ENCODE peak calls at places on chromosomes 3 and 15, in seven cellular contexts. W, H, I, J, K, V and F are unnamed samples.

GRCh38 chr15:96268421-96269204 is 61.9 kb upstream of the NR2F2 start:
- DNase-seq in W (peak; percentile 66), H (no peak), I (no peak), J (no peak), K (no peak), V (no peak), F (no peak)

GRCh38 chr3:161252143-161252542 is 31.0 kb downstream of the NMD3 start:
- DNase-seq in W (no peak), H (no peak), I (no peak), J (no peak), K (no peak), V (no peak), F (no peak)

GRCh38 chr15:40693904-40694705 is 869 bp upstream of the RAD51 start:
- DNase-seq in W (no peak), H (no peak), I (no peak), J (no peak), K (no peak), V (peak; percentile 6), F (peak; percentile 47)

GRCh38 chr3:154571827-154572226 is 141.8 kb upstream of the GPR149 start:
- DNase-seq in W (no peak), H (no peak), I (no peak), J (no peak), K (no peak), V (no peak), F (no peak)

GRCh38 chr3:159432721-159433300 is 555.8 kb upstream of the IL12A start:
- DNase-seq in W (peak; percentile 3), H (no peak), I (no peak), J (no peak), K (no peak), V (no peak), F (no peak)

GRCh38 chr15:73741401-73741836 is 11.7 kb downstream of the INSYN1 start:
- DNase-seq in W (no peak), H (no peak), I (no peak), J (peak; percentile 12), K (no peak), V (no peak), F (no peak)

GRCh38 chr3:185176756-185177359 is 24.0 kb upstream of the C3orf70 start:
- DNase-seq in W (peak; percentile 40), H (no peak), I (no peak), J (no peak), K (peak; percentile 33), V (peak; percentile 36), F (peak; percentile 10)

GRCh38 chr3:30538787-30539186 is 67.6 kb upstream of the TGFBR2 start:
- DNase-seq in W (peak; percentile 94), H (no peak), I (no peak), J (no peak), K (no peak), V (no peak), F (no peak)

GRCh38 chr3:139930201-139930600 is 4.8 kb upstream of the CLSTN2 start:
- DNase-seq in W (no peak), H (no peak), I (no peak), J (no peak), K (no peak), V (no peak), F (no peak)

DNA sequence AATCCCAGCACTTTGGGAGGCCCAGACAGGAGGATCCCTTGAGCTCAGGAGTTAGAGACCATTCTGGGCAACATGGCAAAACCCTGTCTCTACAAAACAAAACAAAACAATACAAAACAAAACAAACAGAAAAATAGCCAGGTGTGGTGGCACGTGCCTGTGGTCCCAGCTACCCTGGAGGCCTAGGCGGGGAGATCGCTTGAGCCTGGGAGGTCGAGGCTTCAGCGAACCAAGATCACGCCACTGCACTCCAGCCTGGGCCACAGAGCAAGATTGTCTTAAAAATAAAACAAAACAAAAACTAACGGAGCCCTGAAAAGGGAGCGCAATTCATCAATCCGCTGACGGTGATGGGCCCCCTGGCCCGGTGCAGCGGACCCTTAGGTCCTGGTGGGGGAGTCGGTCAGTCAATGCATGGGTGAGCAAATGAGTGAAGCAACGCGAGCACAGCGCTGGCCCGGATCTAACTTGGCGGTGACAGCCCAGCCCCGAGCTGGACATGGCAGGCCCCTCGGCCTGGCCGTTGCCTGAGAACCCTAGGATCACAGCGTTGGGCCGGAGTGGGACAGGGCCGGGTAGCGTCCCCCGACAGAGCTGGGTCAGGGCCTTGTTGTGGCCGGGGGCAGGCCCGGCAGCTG is 52.4 kb upstream of the BLM start:
- DNase-seq in W (peak; percentile 31), H (no peak), I (peak; percentile 39), J (peak; percentile 55), K (peak; percentile 31), V (peak; percentile 41), F (peak; percentile 71)
- H3K4me1 ChIP-seq in W (peaks cover 18% of the 10 kb centered on the region), H (no peaks in the 10 kb centered on the region), I (no peaks in the 10 kb centered on the region), J (no peaks in the 10 kb centered on the region), K (peaks cover 7% of the 10 kb centered on the region), V (peaks cover 39% of the 10 kb centered on the region), F (peaks cover 37% of the 10 kb centered on the region)

DNA sequence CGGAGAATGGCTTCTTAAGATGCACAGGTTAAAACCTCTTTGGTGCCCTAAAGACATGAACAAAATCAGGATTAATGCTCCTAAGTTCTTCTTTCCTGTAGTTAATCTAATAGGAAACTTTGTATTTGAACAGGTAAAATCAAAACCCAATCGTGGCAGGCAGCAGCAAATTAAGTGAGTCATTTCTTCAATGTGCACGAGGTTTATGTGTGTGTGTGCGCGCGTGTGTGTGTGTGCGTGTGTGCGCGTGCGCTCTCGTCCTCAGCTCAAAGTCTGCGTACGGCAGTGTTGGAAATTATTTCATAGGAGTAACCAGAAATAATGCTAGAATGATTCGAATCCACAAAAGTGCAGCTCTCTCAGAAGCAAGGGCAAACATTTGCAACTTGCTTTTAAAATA is 905 bp downstream of the FAM81A start:
- DNase-seq in W (no peak), H (no peak), I (peak; percentile 34), J (no peak), K (no peak), V (no peak), F (no peak)
- H3K4me3 ChIP-seq in W (no peak overlapping the region), H (peak overlapping the region; percentile 83), I (no peak overlapping the region), J (no peak overlapping the region), K (no peak overlapping the region), V (no peak overlapping the region), F (no peak overlapping the region)

DNA sequence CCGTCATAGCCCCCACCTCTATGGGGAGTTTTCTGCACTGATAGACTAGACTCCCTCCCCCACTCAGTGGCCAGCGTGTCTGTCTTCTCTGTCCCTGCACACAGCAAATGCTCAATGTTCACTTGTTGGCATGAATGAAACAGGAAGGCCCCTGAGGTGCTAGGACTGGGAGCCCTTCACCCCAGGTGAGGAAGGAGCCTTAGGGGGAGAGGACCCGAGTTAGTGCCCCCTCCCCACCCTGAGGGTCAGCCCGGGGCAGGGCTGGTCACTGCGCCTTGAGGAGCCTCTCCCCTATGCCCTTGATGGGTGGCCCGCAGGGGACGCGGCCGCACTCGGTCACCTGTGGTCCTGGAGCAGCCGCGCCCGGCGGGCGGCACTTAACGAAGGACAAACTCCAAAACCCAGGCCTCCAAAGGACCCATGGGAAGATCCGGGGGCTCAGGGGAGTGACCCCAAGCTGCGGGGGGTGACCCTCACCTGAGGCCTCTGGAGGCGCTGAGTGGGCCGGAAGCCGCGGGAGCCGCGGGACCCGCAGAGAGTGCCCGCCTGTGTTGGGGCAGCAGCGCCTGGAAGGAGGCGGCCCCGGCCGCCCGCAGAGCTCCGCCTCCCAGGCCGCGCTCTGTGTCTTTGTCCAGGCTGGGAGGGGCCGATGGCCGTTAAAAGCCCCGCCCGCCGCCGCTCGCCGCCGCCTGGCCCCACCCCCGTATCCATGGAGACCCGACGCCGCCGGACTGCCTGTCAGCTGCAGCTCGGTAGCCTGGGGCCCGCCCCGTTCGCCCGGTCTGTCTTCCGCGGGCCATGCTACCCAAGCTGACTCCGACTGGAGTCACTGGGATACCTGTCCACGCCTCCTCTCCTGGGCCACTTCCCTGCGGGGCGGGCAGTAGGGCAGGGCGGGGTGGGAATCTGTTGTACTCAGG is 15.4 kb upstream of the FANCD2 start:
- DNase-seq in W (peak; percentile 81), H (peak; percentile 95), I (peak; percentile 95), J (peak; percentile 97), K (peak; percentile 99), V (peak; percentile 78), F (peak; percentile 98)
- TF ChIP-seq POLR2A in W (no peak), H (no peak), I (peak; percentile 12), J (peak; percentile 73), K (peak; percentile 69), V (peak; percentile 61), F (peak; percentile 17)

DNA sequence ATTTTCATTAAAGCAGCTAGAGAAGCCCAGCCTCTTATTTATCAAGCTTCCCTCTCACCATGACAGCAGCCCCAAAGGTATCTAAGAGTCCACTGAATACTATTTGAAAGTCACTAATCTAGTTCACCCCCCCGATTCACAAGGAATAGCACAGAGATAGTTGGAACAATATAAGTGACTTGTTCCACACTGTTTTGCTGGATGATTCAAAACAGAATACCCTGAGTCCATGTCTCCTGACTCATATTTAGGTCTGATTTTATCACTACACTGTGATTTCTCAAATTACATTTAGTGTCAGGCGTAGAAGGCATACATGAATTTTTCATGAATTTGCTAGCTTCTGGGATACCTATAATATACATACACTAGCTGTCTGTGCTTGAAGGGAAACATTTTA is 18.7 kb upstream of the EOGT start:
- DNase-seq in W (peak; percentile 71), H (no peak), I (no peak), J (no peak), K (no peak), V (no peak), F (no peak)
- H3K4me1 ChIP-seq in W (no peaks in the 10 kb centered on the region), H (no peaks in the 10 kb centered on the region), I (no peaks in the 10 kb centered on the region), J (no peaks in the 10 kb centered on the region), K (no peaks in the 10 kb centered on the region), V (no peaks in the 10 kb centered on the region), F (no peaks in the 10 kb centered on the region)

GRCh38 chr15:59995568-59996349 is 8.4 kb upstream of the FOXB1 start:
- DNase-seq in W (no peak), H (no peak), I (no peak), J (no peak), K (no peak), V (no peak), F (no peak)
- H3K4me3 ChIP-seq in W (no peak overlapping the region), H (no peak overlapping the region), I (no peak overlapping the region), J (no peak overlapping the region), K (no peak overlapping the region), V (no peak overlapping the region), F (no peak overlapping the region)

DNA sequence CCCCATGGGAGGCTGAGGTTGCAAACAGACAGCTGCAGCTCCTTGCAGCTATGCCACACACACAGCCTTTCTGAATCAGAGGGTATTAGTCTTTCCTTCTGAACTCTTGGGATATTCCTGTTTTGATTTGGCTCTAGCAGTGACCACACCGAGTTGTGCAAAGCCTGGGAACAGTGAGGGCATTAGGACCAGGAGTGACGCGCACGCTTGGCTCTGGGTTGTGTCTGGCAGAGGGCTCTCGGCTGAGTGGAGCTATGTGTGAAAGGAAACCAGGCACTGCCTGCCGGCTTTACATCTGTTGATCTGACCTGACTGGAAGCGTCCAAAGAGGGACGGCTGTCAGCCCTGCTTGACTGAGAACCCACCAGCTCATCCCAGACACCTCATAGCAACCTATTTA is at the start of gene GALNT15:
- DNase-seq in W (peak; percentile 98), H (peak; percentile 82), I (peak; percentile 86), J (peak; percentile 93), K (peak; percentile 53), V (no peak), F (peak; percentile 87)
- TF ChIP-seq POLR2A in W (peak; percentile 82), H (peak; percentile 35), I (peak; percentile 49), J (peak; percentile 71), K (peak; percentile 8), V (no peak), F (no peak)

GRCh38 chr3:105352976-105353375 is 13.7 kb upstream of the ALCAM start:
- DNase-seq in W (peak; percentile 58), H (no peak), I (no peak), J (no peak), K (no peak), V (no peak), F (no peak)
- H3K4me1 ChIP-seq in W (peaks cover 12% of the 10 kb centered on the region), H (no peaks in the 10 kb centered on the region), I (no peaks in the 10 kb centered on the region), J (no peaks in the 10 kb centered on the region), K (no peaks in the 10 kb centered on the region), V (no peaks in the 10 kb centered on the region), F (no peaks in the 10 kb centered on the region)